ENCODE peak calls at places on chromosomes 13 and 19, in nine cellular contexts. I is mucosa of descending colon; Z is Peyer's patch; J is IMR-90; T is OCI-LY7; R is colonic mucosa; F is CD4-positive, alpha-beta T cell; L is sigmoid colon; O is pancreas. Q is an unnamed sample.

GRCh38 chr13:101082441-101082840 is 333.9 kb downstream of the NALCN start:
- DNase-seq in L (no peak), I (no peak), R (no peak), T (no peak), F (no peak), Z (no peak), O (no peak), J (no peak), Q (no peak)

GRCh38 chr19:34359140-34359953 is 5.6 kb upstream of the GPI start:
- DNase-seq in J (peak; percentile 96), T (peak; percentile 84), R (peak; percentile 97), L (peak; percentile 98), O (peak; percentile 99), I (peak; percentile 99), F (peak; percentile 87), Z (peak; percentile 98), Q (peak; percentile 97)

GRCh38 chr19:46634656-46635218 is 1.3 kb downstream of the GNG8 start:
- DNase-seq in I (peak; percentile 55), J (no peak), F (no peak), R (no peak), O (peak; percentile 67), Z (no peak), L (no peak), T (no peak), Q (no peak)

GRCh38 chr13:97018029-97018819 is 23.9 kb upstream of the OXGR1 start:
- DNase-seq in F (no peak), O (no peak), T (peak; percentile 26), J (peak; percentile 61), L (no peak), I (no peak), R (peak; percentile 35), Z (no peak), Q (no peak)

GRCh38 chr19:11552666-11553372 is 6.2 kb downstream of the ELOF1 start:
- DNase-seq in J (no peak), F (no peak), L (peak; percentile 64), I (no peak), Z (no peak), T (peak; percentile 81), R (no peak), O (no peak), Q (no peak)

GRCh38 chr19:3142292-3142670 is 6.4 kb downstream of the GNA15 start:
- DNase-seq in J (peak; percentile 87), F (no peak), O (no peak), L (no peak), T (no peak), I (no peak), Z (no peak), R (no peak), Q (no peak)

GRCh38 chr13:66700336-66700735 is 529.8 kb downstream of the PCDH9 start:
- DNase-seq in Z (no peak), R (no peak), F (no peak), I (no peak), T (no peak), O (no peak), L (no peak), J (no peak), Q (no peak)

GRCh38 chr19:40438284-40438683 is 5.9 kb downstream of the SERTAD3 start:
- DNase-seq in T (no peak), Z (no peak), R (no peak), I (no peak), O (no peak), L (no peak), F (no peak), J (no peak), Q (no peak)

GRCh38 chr13:24891476-24892108 is 127.6 kb downstream of the RNF17 start:
- DNase-seq in O (no peak), I (no peak), J (no peak), T (no peak), F (no peak), R (no peak), L (no peak), Z (no peak), Q (no peak)

GRCh38 chr19:7535993-7536685 is 622 bp downstream of the PNPLA6 start:
- DNase-seq in J (no peak), F (no peak), T (no peak), L (no peak), R (no peak), O (no peak), Z (no peak), I (no peak), Q (no peak)

GRCh38 chr19:3179739-3180293 is 1.2 kb downstream of the S1PR4 start:
- DNase-seq in F (no peak), I (peak; percentile 39), T (peak; percentile 34), O (peak; percentile 64), L (no peak), J (no peak), Z (peak; percentile 48), R (no peak), Q (no peak)

GRCh38 chr13:95656386-95657015 is 12.0 kb upstream of the DZIP1 start:
- DNase-seq in Z (no peak), T (no peak), O (no peak), R (no peak), F (no peak), J (no peak), L (no peak), I (no peak), Q (no peak)

GRCh38 chr19:741506-742131 is 9.3 kb upstream of the MISP start:
- DNase-seq in F (no peak), Z (no peak), J (no peak), I (no peak), R (no peak), T (peak; percentile 51), L (peak; percentile 29), O (peak; percentile 20), Q (no peak)

GRCh38 chr19:33624586-33625153 is 2.9 kb downstream of the CHST8 start:
- DNase-seq in I (no peak), F (no peak), J (no peak), T (no peak), L (no peak), Z (no peak), R (no peak), O (no peak), Q (no peak)

GRCh38 chr13:94308808-94309207 is 170.7 kb downstream of the DCT start:
- DNase-seq in O (no peak), J (no peak), Z (no peak), R (no peak), T (no peak), F (no peak), I (no peak), L (no peak), Q (no peak)

GRCh38 chr13:108816381-108816780 is 187.0 kb downstream of the MYO16 start:
- DNase-seq in I (no peak), R (no peak), T (no peak), L (no peak), O (no peak), J (no peak), F (no peak), Z (no peak), Q (no peak)

GRCh38 chr19:46718157-46718933 is 1.4 kb upstream of the PRKD2 start:
- DNase-seq in R (peak; percentile 63), Z (no peak), L (no peak), I (peak; percentile 60), F (peak; percentile 57), T (peak; percentile 85), O (no peak), J (no peak), Q (peak; percentile 45)

GRCh38 chr13:29111446-29111845 is 291.3 kb downstream of the MTUS2 start:
- DNase-seq in Z (no peak), F (no peak), L (no peak), R (no peak), I (no peak), O (no peak), T (no peak), J (no peak), Q (no peak)

GRCh38 chr19:41123716-41124244 is 9.5 kb downstream of the CYP2F1 start:
- DNase-seq in I (no peak), O (no peak), J (no peak), L (no peak), Z (no peak), F (no peak), T (no peak), R (no peak), Q (no peak)

GRCh38 chr19:44204772-44205171 is 7.6 kb upstream of the ZNF227 start:
- DNase-seq in L (no peak), R (no peak), Z (no peak), F (no peak), O (no peak), J (no peak), I (no peak), T (no peak), Q (no peak)
- H3K9me3 ChIP-seq in L (peaks cover 3% of the 10 kb centered on the region), R (no peaks in the 10 kb centered on the region), Z (peaks cover 5% of the 10 kb centered on the region), F (peaks cover 31% of the 10 kb centered on the region), O (no peaks in the 10 kb centered on the region), J (no peaks in the 10 kb centered on the region), I (peaks cover 22% of the 10 kb centered on the region), T (peaks cover 20% of the 10 kb centered on the region), Q (peaks cover 64% of the 10 kb centered on the region)

GRCh38 chr19:18157465-18158063 is 4.6 kb downstream of the PIK3R2 start:
- DNase-seq in F (no peak), I (peak; percentile 57), O (peak; percentile 80), T (peak; percentile 40), L (no peak), R (no peak), Z (no peak), J (no peak), Q (no peak)
- TF ChIP-seq CTCF in F (no peak), I (no peak), O (no peak), T (peak; percentile 23), L (no peak), R (no peak), Z (no peak), J (no peak), Q (no peak)

DNA sequence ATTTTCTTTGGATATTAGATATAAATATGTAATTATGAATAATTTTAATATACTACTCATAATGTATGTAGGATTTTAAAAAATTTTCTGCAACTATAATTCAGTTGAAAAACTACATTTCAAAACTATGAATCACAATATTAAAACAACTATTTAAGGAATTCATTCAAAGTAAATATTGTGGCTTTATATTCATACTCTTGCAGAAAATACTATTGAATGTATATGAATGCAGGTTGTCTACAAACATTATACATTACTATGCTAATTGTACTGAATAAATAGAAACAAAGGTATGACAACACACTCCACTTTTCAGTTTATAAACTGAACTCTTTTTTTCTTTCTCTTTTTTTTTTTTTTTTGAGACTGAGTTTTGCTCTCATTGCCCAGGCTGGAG is 14.2 kb downstream of the ZNF91 start:
- DNase-seq in L (no peak), Z (no peak), I (no peak), O (no peak), F (no peak), R (no peak), J (no peak), T (no peak), Q (no peak)
- H3K9me3 ChIP-seq in L (peaks cover 26% of the 10 kb centered on the region), Z (peaks cover 61% of the 10 kb centered on the region), I (peaks cover 72% of the 10 kb centered on the region), O (no peaks in the 10 kb centered on the region), F (peaks cover 87% of the 10 kb centered on the region), R (no peaks in the 10 kb centered on the region), J (peaks cover 58% of the 10 kb centered on the region), T (peaks cover 64% of the 10 kb centered on the region), Q (peaks cover 15% of the 10 kb centered on the region)

GRCh38 chr19:32339988-32340874 is 5.2 kb upstream of the ZNF507 start:
- DNase-seq in F (peak; percentile 23), J (peak; percentile 27), O (peak; percentile 71), T (peak; percentile 44), Z (peak; percentile 75), R (peak; percentile 66), L (peak; percentile 70), I (peak; percentile 79), Q (peak; percentile 82)

GRCh38 chr19:32333227-32333626 is 12.2 kb upstream of the ZNF507 start:
- DNase-seq in R (no peak), Z (no peak), I (no peak), O (no peak), T (no peak), F (no peak), J (no peak), L (no peak), Q (no peak)

GRCh38 chr19:32337176-32337808 is 8.1 kb upstream of the ZNF507 start:
- DNase-seq in L (no peak), T (no peak), R (no peak), I (no peak), Z (no peak), F (no peak), O (no peak), J (no peak), Q (no peak)

GRCh38 chr19:32336259-32337111 is 8.9 kb upstream of the ZNF507 start:
- DNase-seq in T (no peak), L (peak; percentile 82), I (no peak), R (no peak), Z (no peak), O (no peak), J (peak; percentile 59), F (no peak), Q (no peak)
- TF ChIP-seq CTCF in T (peak; percentile 35), L (no peak), I (no peak), R (no peak), Z (no peak), O (no peak), J (peak; percentile 44), F (no peak), Q (no peak)